ENCODE peak calls at places on chromosomes 1 and 21, in nine cellular contexts. One of them, this sample, is unnamed.

GRCh38 chr1:97849350-97850339 is 71.2 kb downstream of the DPYD start:
- DNase-seq in H9: no peak
- DNase-seq in mucosa of descending colon: no peak
- DNase-seq in neural progenitor cell: no peak
- DNase-seq in AG04450: peak; percentile 43
- DNase-seq in RWPE1: peak; percentile 78
- DNase-seq in fibroblast of lung: peak; percentile 88
- DNase-seq in Panc1: peak; percentile 38
- DNase-seq in GM12865: peak; percentile 45
- DNase-seq in this sample: no peak

GRCh38 chr1:199243423-199244061 is 604.7 kb downstream of the PTPRC start:
- DNase-seq in H9: peak; percentile 87
- DNase-seq in mucosa of descending colon: peak; percentile 66
- DNase-seq in neural progenitor cell: peak; percentile 63
- DNase-seq in AG04450: no peak
- DNase-seq in RWPE1: peak; percentile 52
- DNase-seq in fibroblast of lung: peak; percentile 39
- DNase-seq in Panc1: peak; percentile 35
- DNase-seq in GM12865: peak; percentile 91
- DNase-seq in this sample: peak; percentile 59

GRCh38 chr21:45262616-45263015 is 25.1 kb downstream of the POFUT2 start:
- DNase-seq in H9: peak; percentile 15
- DNase-seq in mucosa of descending colon: peak; percentile 66
- DNase-seq in neural progenitor cell: no peak
- DNase-seq in AG04450: no peak
- DNase-seq in RWPE1: no peak
- DNase-seq in fibroblast of lung: no peak
- DNase-seq in Panc1: no peak
- DNase-seq in GM12865: no peak
- DNase-seq in this sample: no peak

GRCh38 chr1:13730751-13731482 is 30.9 kb downstream of the PRDM2 start:
- DNase-seq in H9: no peak
- DNase-seq in mucosa of descending colon: peak; percentile 75
- DNase-seq in neural progenitor cell: no peak
- DNase-seq in AG04450: no peak
- DNase-seq in RWPE1: no peak
- DNase-seq in fibroblast of lung: no peak
- DNase-seq in Panc1: no peak
- DNase-seq in GM12865: peak; percentile 99
- DNase-seq in this sample: no peak

GRCh38 chr1:36323636-36324321 is at the start of gene EVA1B:
- DNase-seq in H9: peak; percentile 89
- DNase-seq in mucosa of descending colon: peak; percentile 66
- DNase-seq in neural progenitor cell: peak; percentile 75
- DNase-seq in AG04450: no peak
- DNase-seq in RWPE1: peak; percentile 50
- DNase-seq in fibroblast of lung: peak; percentile 84
- DNase-seq in Panc1: no peak
- DNase-seq in GM12865: peak; percentile 59
- DNase-seq in this sample: peak; percentile 76

GRCh38 chr1:232990729-232991128 is 40.3 kb downstream of the NTPCR start:
- DNase-seq in H9: no peak
- DNase-seq in mucosa of descending colon: no peak
- DNase-seq in neural progenitor cell: no peak
- DNase-seq in AG04450: no peak
- DNase-seq in RWPE1: no peak
- DNase-seq in fibroblast of lung: no peak
- DNase-seq in Panc1: no peak
- DNase-seq in GM12865: no peak
- DNase-seq in this sample: no peak

GRCh38 chr1:180566048-180566447 is 7.3 kb downstream of the OVAAL start:
- DNase-seq in H9: no peak
- DNase-seq in mucosa of descending colon: no peak
- DNase-seq in neural progenitor cell: peak; percentile 18
- DNase-seq in AG04450: no peak
- DNase-seq in RWPE1: no peak
- DNase-seq in fibroblast of lung: no peak
- DNase-seq in Panc1: no peak
- DNase-seq in GM12865: no peak
- DNase-seq in this sample: no peak

GRCh38 chr1:209646558-209646957 is 5.7 kb downstream of the LAMB3 start:
- DNase-seq in H9: peak; percentile 59
- DNase-seq in mucosa of descending colon: no peak
- DNase-seq in neural progenitor cell: peak; percentile 33
- DNase-seq in AG04450: no peak
- DNase-seq in RWPE1: no peak
- DNase-seq in fibroblast of lung: peak; percentile 56
- DNase-seq in Panc1: no peak
- DNase-seq in GM12865: no peak
- DNase-seq in this sample: no peak

GRCh38 chr1:231919900-231920299 is 293.3 kb downstream of the DISC1 start:
- DNase-seq in H9: no peak
- DNase-seq in mucosa of descending colon: no peak
- DNase-seq in neural progenitor cell: peak; percentile 29
- DNase-seq in AG04450: no peak
- DNase-seq in RWPE1: no peak
- DNase-seq in fibroblast of lung: no peak
- DNase-seq in Panc1: no peak
- DNase-seq in GM12865: peak; percentile 43
- DNase-seq in this sample: peak; percentile 23

GRCh38 chr1:231421616-231421970 is 494 bp downstream of the EGLN1 start:
- DNase-seq in H9: peak; percentile 47
- DNase-seq in mucosa of descending colon: peak; percentile 39
- DNase-seq in neural progenitor cell: no peak
- DNase-seq in AG04450: no peak
- DNase-seq in RWPE1: no peak
- DNase-seq in fibroblast of lung: peak; percentile 42
- DNase-seq in Panc1: no peak
- DNase-seq in GM12865: no peak
- DNase-seq in this sample: peak; percentile 61

GRCh38 chr1:54540891-54541290 is 7.1 kb upstream of the ACOT11 start:
- DNase-seq in H9: no peak
- DNase-seq in mucosa of descending colon: no peak
- DNase-seq in neural progenitor cell: no peak
- DNase-seq in AG04450: no peak
- DNase-seq in RWPE1: no peak
- DNase-seq in fibroblast of lung: no peak
- DNase-seq in Panc1: no peak
- DNase-seq in GM12865: no peak
- DNase-seq in this sample: no peak

GRCh38 chr21:26659757-26660156 is 86.7 kb upstream of the CYYR1 start:
- DNase-seq in H9: no peak
- DNase-seq in mucosa of descending colon: no peak
- DNase-seq in neural progenitor cell: no peak
- DNase-seq in AG04450: no peak
- DNase-seq in RWPE1: no peak
- DNase-seq in fibroblast of lung: no peak
- DNase-seq in Panc1: no peak
- DNase-seq in GM12865: no peak
- DNase-seq in this sample: no peak

GRCh38 chr1:45785583-45785982 is 17.8 kb upstream of the MAST2 start:
- DNase-seq in H9: no peak
- DNase-seq in mucosa of descending colon: no peak
- DNase-seq in neural progenitor cell: no peak
- DNase-seq in AG04450: no peak
- DNase-seq in RWPE1: no peak
- DNase-seq in fibroblast of lung: no peak
- DNase-seq in Panc1: no peak
- DNase-seq in GM12865: peak; percentile 77
- DNase-seq in this sample: no peak

GRCh38 chr1:89125571-89126233 is at the start of gene GBP2:
- DNase-seq in H9: no peak
- DNase-seq in mucosa of descending colon: peak; percentile 52
- DNase-seq in neural progenitor cell: no peak
- DNase-seq in AG04450: peak; percentile 46
- DNase-seq in RWPE1: peak; percentile 73
- DNase-seq in fibroblast of lung: peak; percentile 87
- DNase-seq in Panc1: no peak
- DNase-seq in GM12865: peak; percentile 10
- DNase-seq in this sample: no peak

GRCh38 chr1:39214998-39215873 is 10.7 kb downstream of the MACF1 start:
- DNase-seq in H9: no peak
- DNase-seq in mucosa of descending colon: peak; percentile 38
- DNase-seq in neural progenitor cell: peak; percentile 9
- DNase-seq in AG04450: no peak
- DNase-seq in RWPE1: peak; percentile 62
- DNase-seq in fibroblast of lung: no peak
- DNase-seq in Panc1: no peak
- DNase-seq in GM12865: peak; percentile 87
- DNase-seq in this sample: no peak

DNA sequence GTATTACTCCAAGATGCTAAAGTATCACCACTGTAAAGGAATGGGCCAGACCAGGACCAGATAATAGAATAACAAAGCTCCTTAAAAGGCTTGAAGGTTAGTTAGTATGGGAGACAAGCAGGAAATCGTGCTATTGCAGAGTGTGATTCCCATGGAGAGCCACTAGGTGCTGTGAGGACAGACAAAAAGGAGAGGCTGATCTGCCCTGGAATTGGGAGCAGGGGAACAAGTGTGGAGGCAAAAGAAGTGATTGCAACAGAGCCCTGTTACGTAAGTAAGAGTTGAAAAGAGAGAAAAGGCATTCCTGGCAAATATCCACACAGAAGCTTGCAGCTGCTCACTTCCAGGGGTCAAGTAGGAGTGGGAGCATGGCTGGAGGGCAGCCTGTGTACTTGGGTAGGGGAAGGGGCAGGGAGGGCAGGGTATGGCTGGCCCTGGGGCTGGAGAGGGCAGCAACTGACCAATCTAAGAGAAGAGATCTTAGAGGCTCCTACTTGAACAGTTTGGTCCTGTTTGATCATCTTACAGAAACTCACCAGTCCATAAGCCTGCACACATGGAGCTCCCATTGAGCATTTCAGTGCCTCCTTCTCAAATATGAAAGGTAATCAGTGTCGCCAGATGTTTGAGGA is 207.7 kb upstream of the GJB5 start:
- DNase-seq in H9: peak; percentile 80
- DNase-seq in mucosa of descending colon: no peak
- DNase-seq in neural progenitor cell: peak; percentile 63
- DNase-seq in AG04450: no peak
- DNase-seq in RWPE1: no peak
- DNase-seq in fibroblast of lung: no peak
- DNase-seq in Panc1: no peak
- DNase-seq in GM12865: no peak
- DNase-seq in this sample: no peak
- TF ChIP-seq CTCF in H9: peak; percentile 75
- TF ChIP-seq CTCF in mucosa of descending colon: no peak
- TF ChIP-seq CTCF in neural progenitor cell: peak; percentile 60
- TF ChIP-seq CTCF in AG04450: peak; percentile 13
- TF ChIP-seq CTCF in RWPE1: no peak
- TF ChIP-seq CTCF in fibroblast of lung: no peak
- TF ChIP-seq CTCF in Panc1: no peak
- TF ChIP-seq CTCF in GM12865: peak; percentile 33
- TF ChIP-seq CTCF in this sample: peak; percentile 33

DNA sequence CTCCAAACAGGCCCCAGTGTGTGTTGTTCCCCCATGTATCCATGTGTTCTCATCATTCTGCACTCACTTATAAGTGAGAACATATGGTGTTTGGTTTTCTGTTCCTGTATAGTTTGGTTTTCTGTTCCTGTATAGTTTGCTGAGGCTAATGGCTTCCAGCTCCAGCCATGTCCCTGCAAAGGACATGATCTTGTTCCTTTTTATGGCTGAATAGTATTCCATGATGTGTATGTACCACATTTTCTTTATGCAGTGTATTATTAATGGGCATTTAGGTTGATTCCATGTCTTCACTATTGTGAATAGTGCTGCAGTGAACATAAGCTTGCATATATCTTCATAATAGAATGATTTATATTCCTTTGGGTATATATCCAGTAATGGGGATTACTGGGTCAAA is 111.8 kb downstream of the MAN1A2 start:
- DNase-seq in H9: no peak
- DNase-seq in mucosa of descending colon: no peak
- DNase-seq in neural progenitor cell: no peak
- DNase-seq in AG04450: no peak
- DNase-seq in RWPE1: no peak
- DNase-seq in fibroblast of lung: no peak
- DNase-seq in Panc1: no peak
- DNase-seq in GM12865: no peak
- DNase-seq in this sample: no peak
- TF ChIP-seq CTCF in H9: no peak
- TF ChIP-seq CTCF in mucosa of descending colon: no peak
- TF ChIP-seq CTCF in neural progenitor cell: no peak
- TF ChIP-seq CTCF in AG04450: no peak
- TF ChIP-seq CTCF in RWPE1: no peak
- TF ChIP-seq CTCF in fibroblast of lung: no peak
- TF ChIP-seq CTCF in Panc1: no peak
- TF ChIP-seq CTCF in GM12865: no peak
- TF ChIP-seq CTCF in this sample: no peak

GRCh38 chr1:17335821-17336718 is 28.1 kb downstream of the PADI4 start:
- DNase-seq in H9: peak; percentile 80
- DNase-seq in mucosa of descending colon: peak; percentile 87
- DNase-seq in neural progenitor cell: peak; percentile 86
- DNase-seq in AG04450: peak; percentile 6
- DNase-seq in RWPE1: peak; percentile 61
- DNase-seq in fibroblast of lung: peak; percentile 49
- DNase-seq in Panc1: peak; percentile 39
- DNase-seq in GM12865: peak; percentile 63
- DNase-seq in this sample: peak; percentile 93

GRCh38 chr1:17342014-17342441 is 30.0 kb upstream of the PADI6 start:
- DNase-seq in H9: no peak
- DNase-seq in mucosa of descending colon: no peak
- DNase-seq in neural progenitor cell: no peak
- DNase-seq in AG04450: no peak
- DNase-seq in RWPE1: no peak
- DNase-seq in fibroblast of lung: no peak
- DNase-seq in Panc1: no peak
- DNase-seq in GM12865: no peak
- DNase-seq in this sample: no peak

GRCh38 chr1:17339521-17339920 is 31.5 kb downstream of the PADI4 start:
- DNase-seq in H9: no peak
- DNase-seq in mucosa of descending colon: no peak
- DNase-seq in neural progenitor cell: no peak
- DNase-seq in AG04450: no peak
- DNase-seq in RWPE1: no peak
- DNase-seq in fibroblast of lung: no peak
- DNase-seq in Panc1: no peak
- DNase-seq in GM12865: no peak
- DNase-seq in this sample: no peak

GRCh38 chr1:17340358-17340757 is 31.6 kb upstream of the PADI6 start:
- DNase-seq in H9: no peak
- DNase-seq in mucosa of descending colon: no peak
- DNase-seq in neural progenitor cell: no peak
- DNase-seq in AG04450: no peak
- DNase-seq in RWPE1: peak; percentile 57
- DNase-seq in fibroblast of lung: no peak
- DNase-seq in Panc1: no peak
- DNase-seq in GM12865: no peak
- DNase-seq in this sample: no peak

GRCh38 chr1:17338706-17339493 is 30.9 kb downstream of the PADI4 start:
- DNase-seq in H9: no peak
- DNase-seq in mucosa of descending colon: no peak
- DNase-seq in neural progenitor cell: no peak
- DNase-seq in AG04450: no peak
- DNase-seq in RWPE1: no peak
- DNase-seq in fibroblast of lung: no peak
- DNase-seq in Panc1: no peak
- DNase-seq in GM12865: no peak
- DNase-seq in this sample: no peak
- TF ChIP-seq CTCF in H9: peak; percentile 19
- TF ChIP-seq CTCF in mucosa of descending colon: no peak
- TF ChIP-seq CTCF in neural progenitor cell: peak; percentile 6
- TF ChIP-seq CTCF in AG04450: no peak
- TF ChIP-seq CTCF in RWPE1: no peak
- TF ChIP-seq CTCF in fibroblast of lung: peak; percentile 18
- TF ChIP-seq CTCF in Panc1: no peak
- TF ChIP-seq CTCF in GM12865: no peak
- TF ChIP-seq CTCF in this sample: no peak

GRCh38 chr1:7042322-7043231 is 257.3 kb downstream of the CAMTA1 start:
- DNase-seq in H9: peak; percentile 43
- DNase-seq in mucosa of descending colon: no peak
- DNase-seq in neural progenitor cell: peak; percentile 51
- DNase-seq in AG04450: no peak
- DNase-seq in RWPE1: peak; percentile 67
- DNase-seq in fibroblast of lung: peak; percentile 51
- DNase-seq in Panc1: peak; percentile 15
- DNase-seq in GM12865: peak; percentile 41
- DNase-seq in this sample: no peak
- TF ChIP-seq CTCF in H9: peak; percentile 81
- TF ChIP-seq CTCF in mucosa of descending colon: no peak
- TF ChIP-seq CTCF in neural progenitor cell: peak; percentile 74
- TF ChIP-seq CTCF in AG04450: peak; percentile 62
- TF ChIP-seq CTCF in RWPE1: peak; percentile 57
- TF ChIP-seq CTCF in fibroblast of lung: peak; percentile 68
- TF ChIP-seq CTCF in Panc1: peak; percentile 82
- TF ChIP-seq CTCF in GM12865: peak; percentile 50
- TF ChIP-seq CTCF in this sample: peak; percentile 59